ENCODE peak calls at places on chromosome 10, in nine cellular contexts. G, E, D, C, R, X, W, S and L are unnamed samples.
A peak's percentile ranks its signal among the peaks of the same experiment; 100 is the strongest.

GRCh38 chr10:19656420-19657042 is 159.7 kb upstream of the PLXDC2 start:
- DNase-seq in G (no peak), E (no peak), D (no peak), C (no peak), R (no peak), X (no peak), W (no peak), S (no peak), L (no peak)

GRCh38 chr10:58457761-58458616 is 54.7 kb upstream of the BICC1 start:
- DNase-seq in G (peak; percentile 99), E (no peak), D (peak; percentile 100), C (peak; percentile 38), R (peak; percentile 38), X (peak; percentile 98), W (no peak), S (no peak), L (peak; percentile 100)

GRCh38 chr10:9786576-9786975 is 1231.1 kb upstream of the CELF2 start:
- DNase-seq in G (peak; percentile 28), E (no peak), D (peak; percentile 92), C (no peak), R (peak; percentile 1), X (peak; percentile 44), W (no peak), S (no peak), L (peak; percentile 25)

GRCh38 chr10:72828294-72828693 is 65.2 kb upstream of the OIT3 start:
- DNase-seq in G (no peak), E (no peak), D (no peak), C (no peak), R (no peak), X (no peak), W (no peak), S (no peak), L (no peak)

GRCh38 chr10:62637249-62638061 is 167.1 kb upstream of the ADO start:
- DNase-seq in G (no peak), E (no peak), D (peak; percentile 41), C (peak; percentile 47), R (peak; percentile 89), X (peak; percentile 46), W (peak; percentile 22), S (no peak), L (peak; percentile 29)

GRCh38 chr10:59558066-59558465 is 151.6 kb downstream of the SLC16A9 start:
- DNase-seq in G (no peak), E (no peak), D (no peak), C (no peak), R (no peak), X (no peak), W (no peak), S (no peak), L (no peak)

GRCh38 chr10:78986419-78986818 is 82.3 kb upstream of the ZMIZ1 start:
- DNase-seq in G (no peak), E (no peak), D (no peak), C (no peak), R (no peak), X (peak; percentile 62), W (no peak), S (no peak), L (peak; percentile 79)

GRCh38 chr10:77582710-77583115 is 54.9 kb downstream of the KCNMA1 start:
- DNase-seq in G (no peak), E (no peak), D (peak; percentile 64), C (no peak), R (peak; percentile 88), X (peak; percentile 57), W (peak; percentile 8), S (no peak), L (peak; percentile 60)

GRCh38 chr10:78910021-78910420 is 158.7 kb upstream of the ZMIZ1 start:
- DNase-seq in G (no peak), E (no peak), D (no peak), C (no peak), R (no peak), X (no peak), W (no peak), S (no peak), L (no peak)

GRCh38 chr10:49633327-49634045 is 19.6 kb downstream of the CHAT start:
- DNase-seq in G (no peak), E (no peak), D (no peak), C (no peak), R (no peak), X (no peak), W (no peak), S (no peak), L (no peak)

GRCh38 chr10:83817797-83818196 is 321.5 kb upstream of the GHITM start:
- DNase-seq in G (no peak), E (no peak), D (no peak), C (no peak), R (no peak), X (no peak), W (no peak), S (no peak), L (no peak)

GRCh38 chr10:127041561-127041960 is 136.3 kb downstream of the DOCK1 start:
- DNase-seq in G (peak; percentile 40), E (no peak), D (peak; percentile 90), C (no peak), R (peak; percentile 90), X (peak; percentile 86), W (no peak), S (no peak), L (peak; percentile 96)

GRCh38 chr10:86075512-86075911 is 291.1 kb downstream of the GRID1 start:
- DNase-seq in G (no peak), E (no peak), D (no peak), C (no peak), R (no peak), X (no peak), W (no peak), S (no peak), L (no peak)

GRCh38 chr10:100569687-100570517 is 34.2 kb downstream of the HIF1AN start:
- DNase-seq in G (no peak), E (no peak), D (no peak), C (no peak), R (no peak), X (no peak), W (no peak), S (no peak), L (no peak)
- H3K4me3 ChIP-seq in G (no peak overlapping the region), E (no peak overlapping the region), D (no peak overlapping the region), C (no peak overlapping the region), R (no peak overlapping the region), X (no peak overlapping the region), W (no peak overlapping the region), S (no peak overlapping the region), L (no peak overlapping the region)

GRCh38 chr10:113139695-113140094 is 189.6 kb downstream of the TCF7L2 start:
- DNase-seq in G (no peak), E (no peak), D (peak; percentile 15), C (no peak), R (no peak), X (peak; percentile 44), W (no peak), S (no peak), L (peak; percentile 46)
- TF ChIP-seq CTCF in G (peak; percentile 60), E (no peak), D (peak; percentile 31), C (no peak), R (peak; percentile 21), X (peak; percentile 47), W (no peak), S (peak; percentile 16), L (peak; percentile 56)

DNA sequence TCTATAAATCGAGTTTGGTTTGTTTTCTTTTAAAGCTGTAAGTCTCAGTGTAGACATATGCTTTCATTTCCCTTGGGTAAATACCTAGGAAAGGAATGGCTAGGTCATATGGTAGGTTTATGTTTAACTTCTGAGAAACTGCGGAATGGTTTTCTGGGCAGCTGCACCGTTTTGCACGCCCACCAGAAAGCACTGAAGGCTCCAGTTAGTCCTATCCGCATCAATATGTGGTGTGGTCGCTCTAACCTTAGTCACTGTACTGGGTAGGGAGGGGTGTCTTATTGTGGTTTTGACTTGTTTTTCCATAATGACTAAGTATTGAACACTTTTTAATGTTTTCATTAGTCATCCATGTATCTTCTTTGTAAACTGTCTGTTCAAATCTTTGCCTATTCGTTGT is 279.5 kb upstream of the AKR1E2 start:
- DNase-seq in G (peak; percentile 55), E (no peak), D (peak; percentile 93), C (no peak), R (peak; percentile 82), X (no peak), W (no peak), S (no peak), L (peak; percentile 25)
- H3K4me3 ChIP-seq in G (no peak overlapping the region), E (no peak overlapping the region), D (no peak overlapping the region), C (no peak overlapping the region), R (no peak overlapping the region), X (no peak overlapping the region), W (no peak overlapping the region), S (no peak overlapping the region), L (no peak overlapping the region)

GRCh38 chr10:110448682-110449418 is 48.9 kb upstream of the DUSP5 start:
- DNase-seq in G (no peak), E (no peak), D (no peak), C (no peak), R (no peak), X (no peak), W (peak; percentile 62), S (peak; percentile 28), L (peak; percentile 59)

GRCh38 chr10:110445871-110446270 is 51.8 kb upstream of the DUSP5 start:
- DNase-seq in G (no peak), E (no peak), D (no peak), C (no peak), R (no peak), X (no peak), W (no peak), S (peak; percentile 28), L (no peak)

GRCh38 chr10:110446277-110446676 is 51.4 kb upstream of the DUSP5 start:
- DNase-seq in G (no peak), E (no peak), D (no peak), C (no peak), R (no peak), X (no peak), W (no peak), S (no peak), L (no peak)

GRCh38 chr10:110447886-110448285 is 49.8 kb upstream of the DUSP5 start:
- DNase-seq in G (no peak), E (no peak), D (no peak), C (no peak), R (no peak), X (no peak), W (no peak), S (peak; percentile 8), L (no peak)

DNA sequence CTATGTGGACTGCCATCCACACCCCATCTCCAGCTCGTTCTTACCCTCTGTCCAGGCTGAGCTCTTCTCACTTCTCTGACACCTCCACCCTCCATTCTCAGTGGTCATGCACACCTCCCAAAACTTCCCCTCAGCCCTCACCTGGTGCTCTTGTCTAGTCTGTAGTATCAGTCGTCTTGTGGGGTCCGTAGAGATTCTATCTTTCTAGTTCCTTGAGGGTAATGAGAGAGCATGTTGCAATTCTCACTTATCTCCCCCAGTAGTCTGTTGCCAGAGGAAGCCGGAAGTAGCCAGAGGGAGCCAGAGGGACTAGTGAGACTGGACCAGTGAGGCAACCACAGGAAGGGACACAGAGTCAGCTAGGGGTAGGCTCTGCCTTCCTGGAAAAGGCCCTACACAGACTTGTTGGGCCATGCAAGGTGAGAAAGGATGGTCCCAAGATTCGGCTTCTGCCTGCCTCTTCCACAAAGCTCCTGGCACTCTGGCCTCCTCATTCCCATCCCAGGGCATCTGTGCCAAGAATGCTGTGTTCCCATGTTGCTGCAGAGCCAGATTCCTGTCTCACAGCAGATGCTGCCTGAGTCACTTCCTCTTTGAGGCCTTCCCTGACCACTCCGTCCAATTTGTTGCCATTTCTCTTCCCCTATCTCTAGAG is 50.6 kb upstream of the DUSP5 start:
- DNase-seq in G (peak; percentile 66), E (no peak), D (peak; percentile 94), C (no peak), R (peak; percentile 81), X (peak; percentile 93), W (peak; percentile 63), S (peak; percentile 59), L (peak; percentile 94)
- TF ChIP-seq CTCF in G (peak; percentile 36), E (no peak), D (no peak), C (no peak), R (no peak), X (peak; percentile 50), W (no peak), S (no peak), L (peak; percentile 34)

GRCh38 chr10:114631678-114632417 is 26.2 kb downstream of the ABLIM1 start:
- DNase-seq in G (no peak), E (peak; percentile 82), D (no peak), C (peak; percentile 56), R (no peak), X (no peak), W (no peak), S (peak; percentile 78), L (no peak)
- H3K4me3 ChIP-seq in G (peak overlapping the region; percentile 50), E (peak overlapping the region; percentile 48), D (peak overlapping the region; percentile 81), C (no peak overlapping the region), R (peak overlapping the region; percentile 61), X (peak overlapping the region; percentile 56), W (no peak overlapping the region), S (peak overlapping the region; percentile 81), L (peak overlapping the region; percentile 64)